ENCODE peak calls at places on chromosomes 13 and 19, in four cellular contexts. One of them, this sample, is unnamed.

GRCh38 chr13:71712988-71713653 is 153.9 kb downstream of the DACH1 start:
- DNase-seq in kidney: no peak
- DNase-seq in uterus: no peak
- DNase-seq in spleen: no peak
- DNase-seq in this sample: no peak

GRCh38 chr13:34654203-34654602 is 287.9 kb upstream of the NBEA start:
- DNase-seq in kidney: no peak
- DNase-seq in uterus: no peak
- DNase-seq in spleen: no peak
- DNase-seq in this sample: no peak

GRCh38 chr13:75132800-75133695 is 348.9 kb downstream of the TBC1D4 start:
- DNase-seq in kidney: no peak
- DNase-seq in uterus: no peak
- DNase-seq in spleen: no peak
- DNase-seq in this sample: no peak

GRCh38 chr19:18776736-18777135 is 14.4 kb downstream of the COMP start:
- DNase-seq in kidney: no peak
- DNase-seq in uterus: no peak
- DNase-seq in spleen: no peak
- DNase-seq in this sample: no peak

GRCh38 chr13:74367193-74367592 is 233.0 kb upstream of the KLF12 start:
- DNase-seq in kidney: no peak
- DNase-seq in uterus: no peak
- DNase-seq in spleen: no peak
- DNase-seq in this sample: no peak

GRCh38 chr13:53174550-53174949 is 145.9 kb downstream of the OLFM4 start:
- DNase-seq in kidney: no peak
- DNase-seq in uterus: no peak
- DNase-seq in spleen: no peak
- DNase-seq in this sample: no peak

GRCh38 chr19:1214862-1215731 is 9.5 kb downstream of the STK11 start:
- DNase-seq in kidney: peak; percentile 89
- DNase-seq in uterus: peak; percentile 52
- DNase-seq in spleen: peak; percentile 72
- DNase-seq in this sample: peak; percentile 83

GRCh38 chr19:19817357-19817756 is 4.2 kb downstream of the ZNF506 start:
- DNase-seq in kidney: no peak
- DNase-seq in uterus: no peak
- DNase-seq in spleen: no peak
- DNase-seq in this sample: no peak

GRCh38 chr19:1104452-1105216 is 840 bp downstream of the GPX4 start:
- DNase-seq in kidney: peak; percentile 93
- DNase-seq in uterus: peak; percentile 75
- DNase-seq in spleen: peak; percentile 93
- DNase-seq in this sample: peak; percentile 93

GRCh38 chr13:93603043-93603442 is 376.4 kb downstream of the GPC6 start:
- DNase-seq in kidney: no peak
- DNase-seq in uterus: no peak
- DNase-seq in spleen: no peak
- DNase-seq in this sample: no peak

GRCh38 chr19:27733551-27734266 is 1479.2 kb downstream of the UQCRFS1 start:
- DNase-seq in kidney: no peak
- DNase-seq in uterus: no peak
- DNase-seq in spleen: no peak
- DNase-seq in this sample: no peak

DNA sequence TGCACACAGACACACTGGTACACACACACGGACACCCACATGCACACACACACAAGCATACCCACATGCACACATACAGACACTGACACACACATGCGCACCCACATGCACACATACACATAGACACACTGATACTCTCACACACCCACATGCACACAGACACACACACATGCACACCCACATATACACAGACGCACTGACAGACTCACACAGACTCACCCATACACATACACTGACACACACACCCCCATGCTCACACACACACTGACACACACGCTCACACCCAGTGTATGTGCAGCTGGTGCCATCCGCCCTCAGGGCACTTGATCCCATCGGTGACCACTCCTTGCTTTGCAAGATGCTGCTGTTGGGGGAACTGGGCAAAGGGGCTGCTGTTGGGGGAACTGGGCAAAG is 9.7 kb upstream of the RASA3 start:
- DNase-seq in kidney: peak; percentile 38
- DNase-seq in uterus: no peak
- DNase-seq in spleen: no peak
- DNase-seq in this sample: peak; percentile 51
- H3K4me1 ChIP-seq in kidney: no peaks in the 10 kb centered on the region
- H3K4me1 ChIP-seq in uterus: no peaks in the 10 kb centered on the region
- H3K4me1 ChIP-seq in spleen: peaks cover 66% of the 10 kb centered on the region
- H3K4me1 ChIP-seq in this sample: peaks cover 13% of the 10 kb centered on the region

DNA sequence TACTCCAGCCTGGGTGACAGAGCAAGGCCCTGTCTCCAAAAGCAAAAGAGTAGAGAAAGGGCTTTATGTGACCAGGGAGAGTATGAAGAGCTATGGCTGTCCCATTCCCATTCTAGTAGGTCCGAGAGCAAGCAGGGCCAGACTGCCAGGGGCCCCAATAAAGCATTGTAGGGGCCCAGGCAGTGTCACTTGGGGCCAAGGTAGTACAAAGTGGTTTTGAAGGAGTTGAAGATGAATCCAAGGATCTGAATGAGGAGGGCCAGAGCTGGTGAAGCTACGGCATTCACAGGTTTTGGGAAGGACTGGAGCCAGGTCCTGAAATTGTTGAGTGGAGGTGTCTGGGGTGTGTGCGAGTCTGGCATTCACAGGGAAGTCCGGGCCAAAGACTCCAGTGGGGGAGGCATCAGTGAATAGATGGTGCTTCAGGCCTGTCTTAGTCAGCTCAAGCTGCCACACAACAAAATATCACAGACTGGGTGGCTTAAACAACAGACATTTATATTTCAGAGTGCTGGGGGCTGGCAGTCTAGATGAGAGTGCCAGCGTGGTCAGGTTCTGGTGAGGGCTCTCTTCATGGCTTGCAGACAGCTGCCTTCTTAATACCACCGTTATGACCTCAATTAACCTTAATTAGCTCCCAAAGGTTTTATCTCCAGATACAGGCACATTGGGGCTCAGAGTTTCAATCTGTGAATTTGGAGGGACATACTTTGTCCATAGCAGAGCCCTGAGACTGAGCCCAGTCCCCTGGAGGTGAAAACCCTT is 9.9 kb downstream of the NACC1 start:
- DNase-seq in kidney: no peak
- DNase-seq in uterus: no peak
- DNase-seq in spleen: no peak
- DNase-seq in this sample: no peak
- TF ChIP-seq CTCF in kidney: no peak
- TF ChIP-seq CTCF in uterus: no peak
- TF ChIP-seq CTCF in spleen: no peak
- TF ChIP-seq CTCF in this sample: no peak

DNA sequence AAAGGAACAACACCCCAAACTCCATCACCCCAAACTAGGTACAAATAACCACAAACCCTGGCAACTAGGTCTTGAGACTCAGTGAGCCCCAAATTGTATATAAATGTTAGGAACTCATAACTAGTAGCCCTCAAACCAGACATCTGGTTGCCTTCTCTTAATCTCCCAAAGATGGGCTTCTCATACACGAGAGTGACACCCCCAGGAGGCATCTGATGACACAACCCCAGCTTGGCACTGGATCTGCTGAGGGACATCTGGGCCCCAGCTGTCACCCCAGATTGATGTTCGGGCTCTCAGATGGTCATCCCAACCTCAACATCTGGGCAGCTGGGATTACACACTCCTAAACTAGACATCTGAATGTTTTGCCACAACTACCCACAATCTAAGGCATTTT is 14.8 kb downstream of the RABAC1 start:
- DNase-seq in kidney: no peak
- DNase-seq in uterus: no peak
- DNase-seq in spleen: peak; percentile 63
- DNase-seq in this sample: no peak
- H3K4me1 ChIP-seq in kidney: no peaks in the 10 kb centered on the region
- H3K4me1 ChIP-seq in uterus: peaks cover 13% of the 10 kb centered on the region
- H3K4me1 ChIP-seq in spleen: peaks cover 50% of the 10 kb centered on the region
- H3K4me1 ChIP-seq in this sample: peaks cover 3% of the 10 kb centered on the region

GRCh38 chr13:105410602-105411001 is 1124.9 kb downstream of the EFNB2 start:
- DNase-seq in kidney: peak; percentile 42
- DNase-seq in uterus: peak; percentile 23
- DNase-seq in spleen: peak; percentile 75
- DNase-seq in this sample: peak; percentile 86
- TF ChIP-seq CTCF in kidney: peak; percentile 38
- TF ChIP-seq CTCF in uterus: no peak
- TF ChIP-seq CTCF in spleen: peak; percentile 59
- TF ChIP-seq CTCF in this sample: peak; percentile 68

GRCh38 chr19:48330012-48330681 is 4.8 kb downstream of the EMP3 start:
- DNase-seq in kidney: peak; percentile 94
- DNase-seq in uterus: peak; percentile 54
- DNase-seq in spleen: peak; percentile 94
- DNase-seq in this sample: peak; percentile 90
- H3K4me1 ChIP-seq in kidney: peaks cover 11% of the 10 kb centered on the region
- H3K4me1 ChIP-seq in uterus: peaks cover 11% of the 10 kb centered on the region
- H3K4me1 ChIP-seq in spleen: peaks cover 96% of the 10 kb centered on the region
- H3K4me1 ChIP-seq in this sample: peaks cover 46% of the 10 kb centered on the region